ENCODE peak calls at places on chromosomes 12 and 14, in four cellular contexts. X, V, Y and H are unnamed samples. For H3K9me3, the result is how much of the 10 kb centered on the place peaks cover.

GRCh38 chr12:110244829-110245228 is 36.2 kb upstream of the ATP2A2 start:
- DNase-seq in X (peak), V (no peak), Y (no peak), H (no peak)

GRCh38 chr14:105495101-105495989 is 4.3 kb downstream of the TEDC1 start:
- DNase-seq in X (no peak), V (no peak), Y (no peak), H (peak)

GRCh38 chr12:50017047-50017446 is 8.2 kb downstream of the RACGAP1 start:
- DNase-seq in X (peak), V (peak), Y (no peak), H (no peak)

GRCh38 chr12:132291402-132292175 is 37.8 kb downstream of the GALNT9 start:
- DNase-seq in X (no peak), V (no peak), Y (no peak), H (no peak)

GRCh38 chr12:123941485-123942276 is 30.9 kb downstream of the CCDC92 start:
- DNase-seq in X (no peak), V (no peak), Y (no peak), H (no peak)

GRCh38 chr12:50732591-50732990 is 31.3 kb upstream of the ATF1 start:
- DNase-seq in X (no peak), V (no peak), Y (no peak), H (no peak)

GRCh38 chr12:113815031-113815430 is 151.1 kb downstream of the RBM19 start:
- DNase-seq in X (no peak), V (no peak), Y (no peak), H (no peak)

GRCh38 chr12:42981379-42981778 is 391.8 kb upstream of the PRICKLE1 start:
- DNase-seq in X (no peak), V (no peak), Y (no peak), H (no peak)

GRCh38 chr12:128729628-128730121 is 94.1 kb downstream of the SLC15A4 start:
- DNase-seq in X (no peak), V (no peak), Y (no peak), H (no peak)

GRCh38 chr14:101226603-101227425 is 323.3 kb upstream of the RTL1 start:
- DNase-seq in X (no peak), V (peak), Y (no peak), H (no peak)

DNA sequence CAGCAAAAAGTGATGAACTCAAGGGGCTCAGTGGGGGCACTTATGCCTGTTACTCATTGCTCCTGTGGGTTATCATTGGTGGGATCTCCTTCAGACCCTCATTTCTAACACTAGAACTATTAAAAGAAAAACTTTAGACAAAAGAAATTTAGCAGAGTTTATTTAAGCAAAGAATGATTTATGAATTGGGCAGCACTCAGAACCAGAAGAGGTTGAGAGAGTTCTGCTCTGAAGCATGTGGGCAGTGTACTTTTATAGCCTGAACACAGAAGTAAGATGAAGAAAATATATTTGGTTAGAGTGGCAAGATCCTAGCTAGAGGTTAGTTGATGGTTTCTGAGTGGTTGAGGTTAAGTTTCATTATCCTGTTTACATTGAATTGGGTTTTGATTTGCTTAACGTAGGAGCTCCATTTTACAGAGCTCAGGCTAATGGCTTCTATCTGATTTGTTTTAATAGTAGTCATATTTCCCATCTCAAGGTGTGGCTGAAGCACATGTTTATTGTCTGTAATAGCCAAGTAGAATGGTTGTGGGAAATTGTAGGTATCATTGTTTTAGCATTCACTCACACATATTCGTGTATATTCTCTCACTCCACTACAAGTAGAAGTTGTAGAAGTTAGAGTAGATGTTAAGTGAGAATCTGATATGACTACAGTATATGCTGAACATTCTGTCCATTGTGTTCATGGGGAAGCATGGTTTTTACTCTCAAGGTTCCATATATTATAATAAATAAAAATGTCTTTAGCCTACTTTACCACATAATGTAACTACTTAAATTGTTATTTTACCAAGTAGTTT is 27.6 kb downstream of the LEMD3 start:
- DNase-seq in X (no peak), V (no peak), Y (peak), H (no peak)
- H3K9me3 ChIP-seq in X (under half), V (under half), Y (under half), H (under half)

DNA sequence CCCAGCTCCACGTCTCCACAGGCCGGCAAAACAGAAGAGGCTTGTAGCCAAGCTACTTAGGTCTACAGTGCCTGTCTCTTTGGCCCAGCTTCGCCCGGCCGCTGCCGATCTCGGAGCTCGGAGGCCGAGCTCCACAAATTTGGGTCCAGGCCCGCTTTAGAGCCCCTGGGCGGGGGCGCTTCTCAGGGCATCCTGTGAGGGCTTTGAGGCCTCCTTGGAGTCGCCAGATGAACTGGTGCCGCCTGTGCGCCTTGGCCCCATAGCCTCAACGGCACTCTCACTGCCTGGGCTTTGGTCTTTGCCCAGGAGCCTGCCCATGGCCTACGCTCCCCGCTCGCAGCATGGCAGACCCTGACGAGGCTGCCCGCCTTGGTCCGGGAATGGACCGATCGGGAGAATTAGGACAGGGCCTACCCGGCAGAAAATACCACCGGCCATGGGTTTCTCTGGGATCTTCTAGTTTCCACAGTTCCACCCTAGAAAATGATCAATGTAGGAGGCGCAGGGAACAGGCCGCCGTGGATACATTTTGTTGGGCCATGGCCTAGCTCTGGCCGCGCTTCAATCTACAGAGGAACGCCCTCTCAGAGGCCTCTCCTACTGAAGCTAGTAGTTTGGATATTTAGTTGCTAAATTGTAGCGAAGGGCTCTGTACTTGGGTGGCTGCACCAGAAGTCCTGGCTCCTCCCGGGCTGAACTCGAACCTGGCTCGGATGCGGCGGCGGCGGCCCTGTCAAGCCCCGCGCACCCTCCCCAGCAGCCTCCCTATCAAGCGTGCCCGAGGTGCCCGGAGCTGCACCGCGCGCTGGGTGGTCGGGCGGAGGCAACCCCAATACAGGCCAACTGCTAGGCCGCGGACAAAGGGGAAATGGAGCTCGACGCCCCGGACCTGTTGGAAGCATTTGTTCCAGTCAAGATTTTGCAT is 1.1 kb upstream of the NKX2-8 start:
- DNase-seq in X (no peak), V (no peak), Y (no peak), H (no peak)
- H3K9me3 ChIP-seq in X (under half), V (under half), Y (under half), H (under half)

GRCh38 chr14:27660683-27661082 is 1062.8 kb upstream of the NOVA1 start:
- DNase-seq in X (no peak), V (no peak), Y (no peak), H (no peak)
- H3K9me3 ChIP-seq in X (under half), V (under half), Y (under half), H (under half)

GRCh38 chr14:41302776-41303175 is 303.9 kb upstream of the LRFN5 start:
- DNase-seq in X (no peak), V (no peak), Y (no peak), H (no peak)
- H3K9me3 ChIP-seq in X (under half), V (under half), Y (under half), H (under half)